ENCODE peak calls at places on chromosomes 1 and 21, in four cellular contexts. L is K562, Y is GM12878, F is HL-60. V is an unnamed sample.

GRCh38 chr21:16580661-16581060 is 850.9 kb downstream of the USP25 start:
- DNase-seq in L (no peak), Y (no peak), F (no peak), V (no peak)

GRCh38 chr21:35559881-35560280 is 500.4 kb downstream of the SETD4 start:
- DNase-seq in L (no peak), Y (no peak), F (no peak), V (no peak)

GRCh38 chr1:168099314-168099920 is 37.3 kb downstream of the GPR161 start:
- DNase-seq in L (no peak), Y (no peak), F (no peak), V (no peak)

GRCh38 chr1:228095938-228096337 is 7.2 kb downstream of the C1orf35 start:
- DNase-seq in L (no peak), Y (no peak), F (no peak), V (no peak)

GRCh38 chr1:174405219-174405618 is 42.5 kb upstream of the GPR52 start:
- DNase-seq in L (no peak), Y (no peak), F (no peak), V (no peak)

GRCh38 chr1:202210370-202210769 is 16.8 kb downstream of the LGR6 start:
- DNase-seq in L (no peak), Y (no peak), F (no peak), V (no peak)

GRCh38 chr1:172293379-172293778 is 127.1 kb upstream of the C1orf105 start:
- DNase-seq in L (no peak), Y (no peak), F (no peak), V (no peak)

GRCh38 chr1:89949991-89950624 is 44.8 kb upstream of the ZNF326 start:
- DNase-seq in L (no peak), Y (no peak), F (no peak), V (no peak)

GRCh38 chr1:230784163-230784562 is 37.0 kb downstream of the CAPN9 start:
- DNase-seq in L (no peak), Y (no peak), F (no peak), V (no peak)

GRCh38 chr1:40143891-40144575 is 17.2 kb upstream of the RLF start:
- DNase-seq in L (peak), Y (peak), F (peak), V (no peak)

GRCh38 chr21:27362249-27362648 is 395.4 kb upstream of the ADAMTS5 start:
- DNase-seq in L (no peak), Y (no peak), F (no peak), V (no peak)

GRCh38 chr1:179228783-179229213 is 679 bp downstream of the ABL2 start:
- DNase-seq in L (peak), Y (no peak), F (peak), V (peak)

GRCh38 chr1:80594013-80594412 is 1206.7 kb upstream of the ADGRL2 start:
- DNase-seq in L (no peak), Y (no peak), F (no peak), V (no peak)

GRCh38 chr1:43549921-43550597 is 19.4 kb downstream of the PTPRF start:
- DNase-seq in L (peak), Y (no peak), F (no peak), V (peak)

GRCh38 chr1:112357467-112357866 is 38.5 kb upstream of the CTTNBP2NL start:
- DNase-seq in L (no peak), Y (no peak), F (no peak), V (no peak)

GRCh38 chr21:44984792-44985440 is 45.1 kb downstream of the SLX9 start:
- DNase-seq in L (peak), Y (no peak), F (no peak), V (no peak)

GRCh38 chr1:27296773-27297214 is 25.2 kb upstream of the TMEM222 start:
- DNase-seq in L (peak), Y (no peak), F (peak), V (peak)

GRCh38 chr1:192167941-192168685 is 9.9 kb downstream of the RGS18 start:
- DNase-seq in L (no peak), Y (no peak), F (peak), V (no peak)

GRCh38 chr21:33870768-33871167 is 44.8 kb downstream of the ATP5PO start:
- DNase-seq in L (no peak), Y (no peak), F (no peak), V (no peak)

GRCh38 chr21:36320421-36321324 is 676 bp downstream of the MORC3 start:
- DNase-seq in L (no peak), Y (peak), F (peak), V (peak)

GRCh38 chr1:106755682-106756406 is 300.6 kb upstream of the PRMT6 start:
- DNase-seq in L (no peak), Y (no peak), F (no peak), V (no peak)

GRCh38 chr21:16620921-16621320 is 891.1 kb downstream of the USP25 start:
- DNase-seq in L (no peak), Y (no peak), F (no peak), V (no peak)

GRCh38 chr1:47561523-47562007 is 123.7 kb downstream of the FOXD2 start:
- DNase-seq in L (no peak), Y (no peak), F (no peak), V (no peak)

GRCh38 chr1:240278082-240278481 is 186.4 kb downstream of the FMN2 start:
- DNase-seq in L (no peak), Y (no peak), F (no peak), V (no peak)

GRCh38 chr1:10634428-10635384 is 160.0 kb downstream of the PEX14 start:
- DNase-seq in L (no peak), Y (no peak), F (no peak), V (no peak)

GRCh38 chr1:109635862-109636200 is 16.2 kb downstream of the AMPD2 start:
- DNase-seq in L (no peak), Y (no peak), F (no peak), V (no peak)

GRCh38 chr1:236334893-236335545 is 53.3 kb upstream of the ERO1B start:
- DNase-seq in L (no peak), Y (no peak), F (no peak), V (no peak)
- TF ChIP-seq SPI1 in L (no peak), Y (no peak), F (no peak), V (no peak)

GRCh38 chr1:85850238-85850637 is 142.0 kb upstream of the ZNHIT6 start:
- DNase-seq in L (no peak), Y (no peak), F (no peak), V (no peak)
- TF ChIP-seq POLR2AphosphoS5 in L (no peak), Y (no peak), F (no peak), V (no peak)

DNA sequence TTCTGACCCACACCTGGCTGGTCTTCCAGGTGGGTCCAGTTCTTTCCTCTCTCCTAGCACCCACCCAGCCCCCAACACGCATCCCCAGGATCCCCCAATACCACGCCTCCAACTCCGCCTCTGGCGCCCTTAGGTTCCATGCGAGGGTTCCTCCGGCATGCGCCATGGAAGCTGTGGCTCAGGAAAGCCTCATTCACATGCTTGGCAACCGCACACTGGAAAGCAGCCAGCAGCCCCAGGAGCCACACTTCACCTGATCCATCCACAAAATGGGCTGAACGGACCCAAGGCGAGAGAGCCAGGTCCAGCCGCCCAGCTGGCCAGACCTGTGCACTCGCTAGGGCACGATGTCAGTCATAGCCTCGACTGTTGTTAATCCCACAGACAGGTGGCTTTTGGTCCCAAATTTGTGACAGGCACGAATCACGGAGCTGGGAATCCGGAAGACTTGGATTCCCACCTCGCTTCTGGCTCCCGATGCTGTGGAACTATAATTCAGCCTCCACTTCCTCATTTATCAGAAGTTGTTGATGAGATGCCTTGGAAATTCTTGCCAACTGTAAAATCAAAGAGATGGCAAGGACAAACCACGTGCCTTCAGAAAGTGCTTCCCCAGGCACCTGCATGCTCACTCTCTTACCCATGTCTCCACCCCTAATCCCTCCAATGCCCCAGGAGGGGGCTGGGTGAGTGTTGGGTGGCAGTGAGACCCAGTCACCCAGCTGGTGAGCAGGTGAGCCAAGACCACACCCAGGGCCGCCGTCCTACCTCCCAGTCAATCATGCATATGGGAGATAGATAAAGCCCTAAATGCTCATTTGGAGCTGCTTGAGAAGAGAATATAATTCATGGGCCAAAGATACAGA is 161.0 kb downstream of the PSMG1 start:
- DNase-seq in L (no peak), Y (no peak), F (no peak), V (no peak)
- TF ChIP-seq SPI1 in L (peak), Y (no peak), F (peak), V (no peak)

GRCh38 chr1:203327684-203328457 is 22.6 kb downstream of the BTG2 start:
- DNase-seq in L (peak), Y (no peak), F (peak), V (peak)
- TF ChIP-seq POLR2AphosphoS5 in L (no peak), Y (no peak), F (no peak), V (no peak)

DNA sequence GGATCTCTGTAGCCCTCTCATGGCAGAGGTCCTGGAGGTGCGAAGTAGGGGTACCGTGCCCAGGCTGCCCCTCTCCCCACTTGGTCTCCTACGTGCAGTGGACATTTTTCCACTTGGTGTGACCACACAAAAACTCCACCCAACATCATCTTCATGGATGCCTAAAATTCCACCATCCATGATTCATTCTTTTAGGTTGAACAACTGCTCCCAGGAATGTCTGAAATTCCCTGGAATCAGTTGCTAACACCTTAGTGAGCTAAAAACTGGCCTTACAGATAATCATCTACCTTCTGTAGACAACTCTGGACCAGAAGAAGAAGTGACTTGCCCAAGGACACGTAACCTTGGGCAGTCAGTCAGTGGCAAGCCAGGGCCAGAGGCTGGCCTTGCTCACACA is 32.1 kb upstream of the CLIC4 start:
- DNase-seq in L (peak), Y (no peak), F (no peak), V (no peak)
- TF ChIP-seq SPI1 in L (no peak), Y (no peak), F (no peak), V (no peak)

GRCh38 chr1:203379831-203380230 is 28.9 kb upstream of the FMOD start:
- DNase-seq in L (no peak), Y (no peak), F (no peak), V (no peak)
- TF ChIP-seq POLR2AphosphoS5 in L (no peak), Y (no peak), F (no peak), V (no peak)

GRCh38 chr1:37859507-37860345 is at the start of gene MTF1:
- DNase-seq in L (peak), Y (peak), F (peak), V (peak)
- TF ChIP-seq SPI1 in L (peak), Y (peak), F (peak), V (peak)

V was measured in GM12891.